ENCODE peak calls at places on chromosomes 16 and 17, in eight cellular contexts. G, K, P, B, Q, I, J and U are unnamed samples.

GRCh38 chr17:78122221-78122990 is 6.1 kb downstream of the TMC6 start:
- DNase-seq in J (no peak), I (no peak), B (no peak), K (no peak), Q (no peak), G (no peak), P (no peak), U (no peak)

GRCh38 chr17:74305865-74306654 is 20.0 kb upstream of the KIF19 start:
- DNase-seq in G (no peak), B (no peak), Q (no peak), I (no peak), P (no peak), K (no peak), J (no peak), U (no peak)

GRCh38 chr17:15914400-15915165 is 30.3 kb upstream of the ADORA2B start:
- DNase-seq in I (no peak), K (no peak), B (no peak), Q (no peak), J (no peak), G (no peak), P (peak), U (no peak)

GRCh38 chr17:58556833-58557250 is 42.4 kb upstream of the MTMR4 start:
- DNase-seq in B (no peak), I (no peak), K (no peak), Q (no peak), J (no peak), G (peak), P (no peak), U (no peak)

GRCh38 chr17:47946929-47947397 is 5.6 kb downstream of the PNPO start:
- DNase-seq in B (no peak), Q (peak), K (peak), G (peak), I (peak), J (peak), P (peak), U (peak)

GRCh38 chr17:82025401-82026107 is 2.4 kb downstream of the LRRC45 start:
- DNase-seq in P (no peak), K (no peak), B (no peak), J (no peak), Q (no peak), G (no peak), I (no peak), U (no peak)

GRCh38 chr16:11139624-11140375 is 116.2 kb downstream of the SOCS1 start:
- DNase-seq in K (no peak), G (no peak), I (no peak), J (no peak), P (peak), Q (no peak), B (no peak), U (peak)

GRCh38 chr17:63579633-63580032 is 21.1 kb upstream of the TACO1 start:
- DNase-seq in G (no peak), J (no peak), K (no peak), Q (no peak), B (no peak), I (no peak), P (no peak), U (no peak)

GRCh38 chr17:75102385-75102821 is 7.4 kb upstream of the ARMC7 start:
- DNase-seq in Q (no peak), I (no peak), P (no peak), K (no peak), G (peak), J (peak), B (no peak), U (no peak)

GRCh38 chr17:4182043-4182442 is 39.0 kb downstream of the CYB5D2 start:
- DNase-seq in P (no peak), J (no peak), G (no peak), Q (no peak), I (no peak), K (no peak), B (no peak), U (no peak)

GRCh38 chr16:4392382-4393242 is 21.0 kb downstream of the VASN start:
- DNase-seq in J (peak), P (no peak), K (no peak), I (no peak), G (no peak), Q (no peak), B (no peak), U (no peak)

GRCh38 chr17:7739746-7740145 is 22.2 kb downstream of the DNAH2 start:
- DNase-seq in I (no peak), P (no peak), J (no peak), B (peak), K (no peak), Q (no peak), G (no peak), U (no peak)

GRCh38 chr17:39393732-39394131 is 7.7 kb downstream of the FBXL20 start:
- DNase-seq in G (no peak), K (no peak), I (no peak), Q (no peak), B (no peak), J (no peak), P (no peak), U (no peak)

GRCh38 chr16:52469775-52470174 is 77.2 kb downstream of the TOX3 start:
- DNase-seq in G (no peak), B (no peak), Q (no peak), J (no peak), I (no peak), K (no peak), P (no peak), U (no peak)

GRCh38 chr17:1239210-1239609 is 31.0 kb upstream of the BHLHA9 start:
- DNase-seq in K (no peak), Q (no peak), J (no peak), G (no peak), P (no peak), B (no peak), I (no peak), U (no peak)

GRCh38 chr17:50117202-50118040 is 12.5 kb downstream of the SAMD14 start:
- DNase-seq in G (no peak), B (no peak), K (peak), I (peak), Q (no peak), P (peak), J (peak), U (peak)

GRCh38 chr17:47400333-47400732 is 76.6 kb downstream of the EFCAB13 start:
- DNase-seq in G (no peak), I (no peak), J (no peak), K (no peak), B (no peak), P (no peak), Q (no peak), U (no peak)

GRCh38 chr16:910181-910580 is 60.6 kb downstream of the LMF1 start:
- DNase-seq in K (no peak), I (no peak), G (no peak), P (no peak), B (no peak), J (no peak), Q (no peak), U (no peak)

GRCh38 chr17:77282524-77283515 is 142.1 kb downstream of the SEC14L1 start:
- DNase-seq in K (no peak), P (no peak), Q (no peak), I (no peak), G (no peak), J (no peak), B (no peak), U (no peak)

GRCh38 chr16:81551141-81551808 is 106.7 kb downstream of the CMIP start:
- DNase-seq in G (peak), P (peak), Q (peak), K (no peak), J (no peak), I (no peak), B (no peak), U (no peak)

GRCh38 chr16:84825896-84826557 is 6.2 kb downstream of the CRISPLD2 start:
- DNase-seq in Q (no peak), B (no peak), G (no peak), J (no peak), P (no peak), I (no peak), K (no peak), U (no peak)

GRCh38 chr17:39547713-39548478 is 59.8 kb downstream of the NEUROD2 start:
- DNase-seq in B (peak), G (no peak), I (peak), K (peak), J (peak), P (peak), Q (peak), U (peak)

GRCh38 chr17:48137658-48138057 is 30.1 kb downstream of the SNX11 start:
- DNase-seq in J (no peak), B (no peak), P (no peak), I (no peak), Q (no peak), K (no peak), G (no peak), U (no peak)

GRCh38 chr16:80682435-80683070 is 121.8 kb downstream of the CDYL2 start:
- DNase-seq in K (no peak), J (no peak), P (no peak), G (no peak), B (no peak), Q (peak), I (no peak), U (no peak)

GRCh38 chr16:81531415-81531814 is 86.8 kb downstream of the CMIP start:
- DNase-seq in J (no peak), K (no peak), B (peak), Q (no peak), G (no peak), I (no peak), P (no peak), U (no peak)

GRCh38 chr17:142102-142661 is 4.8 kb downstream of the SCGB1C2 start:
- DNase-seq in I (peak), G (no peak), B (peak), J (no peak), P (peak), Q (no peak), K (no peak), U (peak)

GRCh38 chr16:57606847-57607501 is 21.5 kb upstream of the ADGRG1 start:
- DNase-seq in J (no peak), G (no peak), Q (no peak), I (no peak), P (peak), B (no peak), K (no peak), U (no peak)

GRCh38 chr17:64148017-64148631 is 18.2 kb upstream of the ERN1 start:
- DNase-seq in Q (no peak), G (no peak), J (no peak), K (no peak), B (no peak), P (no peak), I (no peak), U (no peak)

GRCh38 chr17:888998-889401 is 90.6 kb downstream of the NXN start:
- DNase-seq in I (no peak), B (no peak), K (no peak), Q (no peak), P (peak), J (no peak), G (no peak), U (no peak)

GRCh38 chr16:27238016-27238587 is 30.5 kb downstream of the NSMCE1 start:
- DNase-seq in Q (no peak), J (no peak), B (peak), K (no peak), I (no peak), P (peak), G (peak), U (peak)

GRCh38 chr16:76081936-76082335 is 195.3 kb upstream of the CNTNAP4 start:
- DNase-seq in P (no peak), I (no peak), Q (no peak), G (no peak), J (no peak), K (no peak), B (no peak), U (no peak)